ENCODE peak calls at places on chromosomes 5 and 9, in ten cellular contexts. One of them, this sample, is unnamed.

GRCh38 chr9:27460225-27461023 is 63.7 kb upstream of the IFNK start:
- DNase-seq in Calu3: no peak
- DNase-seq in SW 1271: no peak
- DNase-seq in activated gamma-delta T cell treated with Interleukin-2 at 50 U/mL for 16 hours: no peak
- DNase-seq in stimulated activated CD8-positive, alpha-beta memory T cell treated with anti-CD3 and anti-CD28 coated beads, Interleukin-2, amount 100 ng/mL, for 1 hour: no peak
- DNase-seq in mesendoderm: no peak
- DNase-seq in NCI-H1092: no peak
- DNase-seq in HT1080: peak
- DNase-seq in GM19239: peak
- DNase-seq in foreskin fibroblast: peak
- DNase-seq in this sample: peak

GRCh38 chr9:99486684-99487083 is 264.6 kb downstream of the SEC61B start:
- DNase-seq in Calu3: no peak
- DNase-seq in foreskin fibroblast: no peak
- DNase-seq in GM19239: no peak
- DNase-seq in mesendoderm: no peak
- DNase-seq in stimulated activated CD8-positive, alpha-beta memory T cell treated with anti-CD3 and anti-CD28 coated beads, Interleukin-2, amount 100 ng/mL, for 1 hour: no peak
- DNase-seq in activated gamma-delta T cell treated with Interleukin-2 at 50 U/mL for 16 hours: no peak
- DNase-seq in HT1080: no peak
- DNase-seq in SW 1271: no peak
- DNase-seq in NCI-H1092: no peak
- DNase-seq in this sample: no peak

GRCh38 chr5:115709585-115709984 is 83.7 kb upstream of the TMED7 start:
- DNase-seq in activated gamma-delta T cell treated with Interleukin-2 at 50 U/mL for 16 hours: no peak
- DNase-seq in foreskin fibroblast: no peak
- DNase-seq in GM19239: no peak
- DNase-seq in HT1080: no peak
- DNase-seq in Calu3: no peak
- DNase-seq in SW 1271: no peak
- DNase-seq in mesendoderm: no peak
- DNase-seq in NCI-H1092: no peak
- DNase-seq in stimulated activated CD8-positive, alpha-beta memory T cell treated with anti-CD3 and anti-CD28 coated beads, Interleukin-2, amount 100 ng/mL, for 1 hour: no peak
- DNase-seq in this sample: no peak

GRCh38 chr5:132422720-132423442 is 53.4 kb downstream of the SLC22A5 start:
- DNase-seq in Calu3: peak
- DNase-seq in SW 1271: no peak
- DNase-seq in activated gamma-delta T cell treated with Interleukin-2 at 50 U/mL for 16 hours: no peak
- DNase-seq in mesendoderm: no peak
- DNase-seq in NCI-H1092: no peak
- DNase-seq in stimulated activated CD8-positive, alpha-beta memory T cell treated with anti-CD3 and anti-CD28 coated beads, Interleukin-2, amount 100 ng/mL, for 1 hour: no peak
- DNase-seq in GM19239: no peak
- DNase-seq in foreskin fibroblast: peak
- DNase-seq in HT1080: no peak
- DNase-seq in this sample: no peak

GRCh38 chr9:121373401-121373769 is 3.3 kb upstream of the STOM start:
- DNase-seq in activated gamma-delta T cell treated with Interleukin-2 at 50 U/mL for 16 hours: no peak
- DNase-seq in mesendoderm: no peak
- DNase-seq in HT1080: no peak
- DNase-seq in stimulated activated CD8-positive, alpha-beta memory T cell treated with anti-CD3 and anti-CD28 coated beads, Interleukin-2, amount 100 ng/mL, for 1 hour: no peak
- DNase-seq in Calu3: no peak
- DNase-seq in SW 1271: no peak
- DNase-seq in foreskin fibroblast: peak
- DNase-seq in NCI-H1092: no peak
- DNase-seq in GM19239: no peak
- DNase-seq in this sample: peak

GRCh38 chr5:147092044-147092443 is 142.8 kb upstream of the STK32A start:
- DNase-seq in stimulated activated CD8-positive, alpha-beta memory T cell treated with anti-CD3 and anti-CD28 coated beads, Interleukin-2, amount 100 ng/mL, for 1 hour: no peak
- DNase-seq in SW 1271: no peak
- DNase-seq in activated gamma-delta T cell treated with Interleukin-2 at 50 U/mL for 16 hours: no peak
- DNase-seq in NCI-H1092: no peak
- DNase-seq in mesendoderm: no peak
- DNase-seq in foreskin fibroblast: no peak
- DNase-seq in GM19239: no peak
- DNase-seq in Calu3: no peak
- DNase-seq in HT1080: no peak
- DNase-seq in this sample: no peak

GRCh38 chr9:27771803-27772545 is 198.7 kb upstream of the C9orf72 start:
- DNase-seq in HT1080: peak
- DNase-seq in NCI-H1092: no peak
- DNase-seq in SW 1271: no peak
- DNase-seq in Calu3: peak
- DNase-seq in activated gamma-delta T cell treated with Interleukin-2 at 50 U/mL for 16 hours: no peak
- DNase-seq in GM19239: no peak
- DNase-seq in stimulated activated CD8-positive, alpha-beta memory T cell treated with anti-CD3 and anti-CD28 coated beads, Interleukin-2, amount 100 ng/mL, for 1 hour: no peak
- DNase-seq in mesendoderm: peak
- DNase-seq in foreskin fibroblast: no peak
- DNase-seq in this sample: peak

GRCh38 chr9:87872079-87872624 is 10.5 kb upstream of the SPATA31E1 start:
- DNase-seq in foreskin fibroblast: peak
- DNase-seq in activated gamma-delta T cell treated with Interleukin-2 at 50 U/mL for 16 hours: no peak
- DNase-seq in HT1080: no peak
- DNase-seq in mesendoderm: no peak
- DNase-seq in SW 1271: no peak
- DNase-seq in stimulated activated CD8-positive, alpha-beta memory T cell treated with anti-CD3 and anti-CD28 coated beads, Interleukin-2, amount 100 ng/mL, for 1 hour: no peak
- DNase-seq in Calu3: no peak
- DNase-seq in GM19239: no peak
- DNase-seq in NCI-H1092: peak
- DNase-seq in this sample: no peak

GRCh38 chr5:78666041-78666444 is 17.5 kb upstream of the LHFPL2 start:
- DNase-seq in Calu3: no peak
- DNase-seq in HT1080: no peak
- DNase-seq in mesendoderm: peak
- DNase-seq in NCI-H1092: no peak
- DNase-seq in stimulated activated CD8-positive, alpha-beta memory T cell treated with anti-CD3 and anti-CD28 coated beads, Interleukin-2, amount 100 ng/mL, for 1 hour: no peak
- DNase-seq in foreskin fibroblast: peak
- DNase-seq in GM19239: no peak
- DNase-seq in activated gamma-delta T cell treated with Interleukin-2 at 50 U/mL for 16 hours: no peak
- DNase-seq in SW 1271: no peak
- DNase-seq in this sample: no peak

GRCh38 chr5:107470007-107470582 is 200.6 kb downstream of the EFNA5 start:
- DNase-seq in HT1080: peak
- DNase-seq in stimulated activated CD8-positive, alpha-beta memory T cell treated with anti-CD3 and anti-CD28 coated beads, Interleukin-2, amount 100 ng/mL, for 1 hour: no peak
- DNase-seq in GM19239: no peak
- DNase-seq in SW 1271: peak
- DNase-seq in NCI-H1092: no peak
- DNase-seq in activated gamma-delta T cell treated with Interleukin-2 at 50 U/mL for 16 hours: no peak
- DNase-seq in mesendoderm: no peak
- DNase-seq in foreskin fibroblast: peak
- DNase-seq in Calu3: no peak
- DNase-seq in this sample: peak

GRCh38 chr5:1106385-1107166 is 5.3 kb downstream of the SLC12A7 start:
- DNase-seq in GM19239: no peak
- DNase-seq in activated gamma-delta T cell treated with Interleukin-2 at 50 U/mL for 16 hours: no peak
- DNase-seq in mesendoderm: no peak
- DNase-seq in foreskin fibroblast: no peak
- DNase-seq in NCI-H1092: no peak
- DNase-seq in HT1080: no peak
- DNase-seq in Calu3: no peak
- DNase-seq in SW 1271: no peak
- DNase-seq in stimulated activated CD8-positive, alpha-beta memory T cell treated with anti-CD3 and anti-CD28 coated beads, Interleukin-2, amount 100 ng/mL, for 1 hour: no peak
- DNase-seq in this sample: no peak

GRCh38 chr9:88236531-88237453 is 98.5 kb upstream of the SPATA31C2 start:
- DNase-seq in HT1080: no peak
- DNase-seq in GM19239: no peak
- DNase-seq in stimulated activated CD8-positive, alpha-beta memory T cell treated with anti-CD3 and anti-CD28 coated beads, Interleukin-2, amount 100 ng/mL, for 1 hour: no peak
- DNase-seq in mesendoderm: no peak
- DNase-seq in Calu3: no peak
- DNase-seq in SW 1271: no peak
- DNase-seq in foreskin fibroblast: peak
- DNase-seq in NCI-H1092: no peak
- DNase-seq in activated gamma-delta T cell treated with Interleukin-2 at 50 U/mL for 16 hours: no peak
- DNase-seq in this sample: no peak

GRCh38 chr9:121736147-121736721 is 84.8 kb downstream of the DAB2IP start:
- DNase-seq in activated gamma-delta T cell treated with Interleukin-2 at 50 U/mL for 16 hours: no peak
- DNase-seq in mesendoderm: peak
- DNase-seq in Calu3: peak
- DNase-seq in NCI-H1092: no peak
- DNase-seq in foreskin fibroblast: peak
- DNase-seq in HT1080: no peak
- DNase-seq in stimulated activated CD8-positive, alpha-beta memory T cell treated with anti-CD3 and anti-CD28 coated beads, Interleukin-2, amount 100 ng/mL, for 1 hour: no peak
- DNase-seq in SW 1271: no peak
- DNase-seq in GM19239: no peak
- DNase-seq in this sample: no peak

GRCh38 chr5:74288038-74288437 is 352.5 kb downstream of the ENC1 start:
- DNase-seq in NCI-H1092: no peak
- DNase-seq in Calu3: no peak
- DNase-seq in stimulated activated CD8-positive, alpha-beta memory T cell treated with anti-CD3 and anti-CD28 coated beads, Interleukin-2, amount 100 ng/mL, for 1 hour: no peak
- DNase-seq in foreskin fibroblast: no peak
- DNase-seq in activated gamma-delta T cell treated with Interleukin-2 at 50 U/mL for 16 hours: no peak
- DNase-seq in GM19239: no peak
- DNase-seq in mesendoderm: no peak
- DNase-seq in SW 1271: no peak
- DNase-seq in HT1080: no peak
- DNase-seq in this sample: no peak

GRCh38 chr5:170082701-170083100 is 23.0 kb upstream of the FOXI1 start:
- DNase-seq in activated gamma-delta T cell treated with Interleukin-2 at 50 U/mL for 16 hours: no peak
- DNase-seq in stimulated activated CD8-positive, alpha-beta memory T cell treated with anti-CD3 and anti-CD28 coated beads, Interleukin-2, amount 100 ng/mL, for 1 hour: no peak
- DNase-seq in foreskin fibroblast: no peak
- DNase-seq in SW 1271: no peak
- DNase-seq in GM19239: no peak
- DNase-seq in NCI-H1092: no peak
- DNase-seq in mesendoderm: no peak
- DNase-seq in Calu3: no peak
- DNase-seq in HT1080: no peak
- DNase-seq in this sample: no peak

GRCh38 chr9:18822850-18823249 is 210.2 kb downstream of the SAXO1 start:
- DNase-seq in activated gamma-delta T cell treated with Interleukin-2 at 50 U/mL for 16 hours: no peak
- DNase-seq in GM19239: no peak
- DNase-seq in NCI-H1092: no peak
- DNase-seq in SW 1271: no peak
- DNase-seq in HT1080: no peak
- DNase-seq in foreskin fibroblast: no peak
- DNase-seq in stimulated activated CD8-positive, alpha-beta memory T cell treated with anti-CD3 and anti-CD28 coated beads, Interleukin-2, amount 100 ng/mL, for 1 hour: no peak
- DNase-seq in Calu3: no peak
- DNase-seq in mesendoderm: no peak
- DNase-seq in this sample: no peak